ENCODE peak calls at places on chromosomes 2 and 18, in four cellular contexts. C is GM12865, B is transverse colon, L is spleen. F is an unnamed sample.

GRCh38 chr2:159617651-159618050 is 1.3 kb upstream of the BAZ2B start:
- DNase-seq in L (no peak), C (no peak), B (no peak), F (no peak)

GRCh38 chr2:55781542-55781941 is 87.9 kb upstream of the PNPT1 start:
- DNase-seq in L (no peak), B (no peak), C (no peak), F (no peak)

GRCh38 chr2:237673130-237673921 is 45.9 kb downstream of the LRRFIP1 start:
- DNase-seq in C (peak; percentile 80), B (peak; percentile 75), L (peak; percentile 96), F (no peak)

GRCh38 chr2:233990261-233990798 is 60.2 kb upstream of the SPP2 start:
- DNase-seq in B (peak; percentile 59), L (no peak), C (peak; percentile 55), F (no peak)

GRCh38 chr2:191010887-191011885 is 2.8 kb downstream of the STAT1 start:
- DNase-seq in L (no peak), C (no peak), B (no peak), F (no peak)

GRCh38 chr2:68901199-68901515 is 30.0 kb upstream of the BMP10 start:
- DNase-seq in B (no peak), C (peak; percentile 52), L (no peak), F (no peak)

GRCh38 chr2:237097911-237098702 is 12.4 kb downstream of the COPS8 start:
- DNase-seq in C (no peak), L (no peak), B (no peak), F (peak; percentile 32)

GRCh38 chr2:230693411-230693810 is 19.2 kb upstream of the CAB39 start:
- DNase-seq in C (no peak), B (no peak), L (no peak), F (no peak)

GRCh38 chr2:99867690-99868089 is 274.7 kb downstream of the AFF3 start:
- DNase-seq in L (peak; percentile 56), B (no peak), C (no peak), F (no peak)

GRCh38 chr2:112175958-112176573 is 37.9 kb downstream of the FBLN7 start:
- DNase-seq in C (no peak), B (no peak), L (no peak), F (no peak)

GRCh38 chr2:50720695-50721314 is 311.1 kb downstream of the NRXN1 start:
- DNase-seq in B (no peak), C (no peak), L (no peak), F (no peak)

GRCh38 chr18:67261931-67262552 is 254.5 kb downstream of the DSEL start:
- DNase-seq in L (no peak), B (no peak), C (peak; percentile 12), F (no peak)

GRCh38 chr2:240024766-240025165 is 376 bp downstream of the NDUFA10 start:
- DNase-seq in L (no peak), C (peak; percentile 24), B (no peak), F (no peak)

GRCh38 chr2:37641582-37642111 is 29.8 kb downstream of the CDC42EP3 start:
- DNase-seq in B (no peak), C (no peak), L (no peak), F (no peak)

GRCh38 chr2:240245706-240246105 is 105.2 kb upstream of the OTOS start:
- DNase-seq in B (no peak), C (no peak), L (peak; percentile 58), F (no peak)

GRCh38 chr18:51151568-51152511 is 45.6 kb downstream of the MEX3C start:
- DNase-seq in L (peak; percentile 91), B (peak; percentile 66), C (peak; percentile 77), F (no peak)

GRCh38 chr2:46876741-46877384 is 38.7 kb downstream of the MCFD2 start:
- DNase-seq in L (no peak), B (peak; percentile 32), C (peak; percentile 53), F (peak; percentile 49)

GRCh38 chr2:5021148-5021547 is 671.0 kb upstream of the SOX11 start:
- DNase-seq in B (no peak), C (no peak), L (no peak), F (no peak)

GRCh38 chr2:177543007-177543760 is 150.6 kb downstream of the AGPS start:
- DNase-seq in C (no peak), L (no peak), B (no peak), F (no peak)

GRCh38 chr2:236551843-236552542 is 17.6 kb upstream of the ACKR3 start:
- DNase-seq in B (no peak), C (peak; percentile 75), L (no peak), F (no peak)

GRCh38 chr18:39799010-39799409 is 2156.0 kb upstream of the PIK3C3 start:
- DNase-seq in C (no peak), L (no peak), B (peak; percentile 13), F (no peak)

GRCh38 chr18:58466636-58467205 is 162.2 kb downstream of the ALPK2 start:
- DNase-seq in C (no peak), B (peak; percentile 58), L (no peak), F (no peak)

GRCh38 chr2:33013684-33014110 is 66.9 kb downstream of the LTBP1 start:
- DNase-seq in B (no peak), C (no peak), L (no peak), F (no peak)

GRCh38 chr2:119008108-119008507 is 66.1 kb downstream of the MARCO start:
- DNase-seq in B (no peak), C (no peak), L (no peak), F (no peak)
- TF ChIP-seq CTCF in B (peak; percentile 50), C (no peak), L (no peak), F (peak; percentile 63)

GRCh38 chr18:3703732-3704176 is 253.8 kb downstream of the TGIF1 start:
- DNase-seq in B (peak; percentile 74), C (peak; percentile 17), L (no peak), F (no peak)
- H3K4me3 ChIP-seq in B (no peak overlapping the region), C (no peak overlapping the region), L (no peak overlapping the region), F (no peak overlapping the region)

GRCh38 chr18:22330508-22330907 is 87.2 kb downstream of the CTAGE1 start:
- DNase-seq in L (no peak), C (no peak), B (no peak), F (no peak)

GRCh38 chr18:22337311-22337710 is 80.4 kb downstream of the CTAGE1 start:
- DNase-seq in B (no peak), L (no peak), C (no peak), F (no peak)

GRCh38 chr18:22336406-22336805 is 81.3 kb downstream of the CTAGE1 start:
- DNase-seq in B (no peak), C (no peak), L (no peak), F (no peak)

GRCh38 chr18:22335644-22336275 is 82.0 kb downstream of the CTAGE1 start:
- DNase-seq in L (no peak), B (peak; percentile 83), C (no peak), F (no peak)

DNA sequence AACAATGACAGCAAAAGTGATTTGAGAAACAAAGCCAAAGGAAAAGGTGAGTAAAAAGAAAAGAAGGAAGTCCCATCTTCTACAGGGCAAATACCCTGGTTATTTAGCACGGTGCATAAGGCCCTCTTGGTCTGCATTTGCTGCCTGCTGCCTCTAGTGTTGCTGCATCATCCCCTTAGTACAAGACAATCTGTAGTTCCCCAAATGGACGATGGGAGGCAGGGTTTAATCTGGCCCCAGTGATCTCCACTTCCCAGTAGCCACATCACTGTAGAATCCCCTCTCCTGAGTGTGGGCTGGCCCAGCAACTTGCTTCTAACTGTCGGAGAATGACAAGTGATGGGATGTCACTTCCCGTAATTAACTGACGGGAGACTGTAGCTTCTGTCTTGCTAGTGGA is 85.1 kb downstream of the CTAGE1 start:
- DNase-seq in B (no peak), L (no peak), C (peak; percentile 33), F (no peak)
- TF ChIP-seq CTCF in B (no peak), L (no peak), C (peak; percentile 19), F (peak; percentile 15)

GRCh38 chr2:179429060-179429471 is 164.4 kb upstream of the SESTD1 start:
- DNase-seq in B (no peak), L (no peak), C (no peak), F (no peak)
- H3K4me3 ChIP-seq in B (no peak overlapping the region), L (no peak overlapping the region), C (no peak overlapping the region), F (no peak overlapping the region)

GRCh38 chr18:33020877-33021276 is 248.1 kb upstream of the KLHL14 start:
- DNase-seq in B (no peak), C (no peak), L (no peak), F (no peak)
- TF ChIP-seq CTCF in B (no peak), C (no peak), L (no peak), F (peak; percentile 13)

GRCh38 chr2:232901711-232902578 is 31.9 kb downstream of the SNORC start:
- DNase-seq in L (no peak), B (no peak), C (no peak), F (peak; percentile 35)
- H3K4me3 ChIP-seq in L (no peak overlapping the region), B (no peak overlapping the region), C (no peak overlapping the region), F (no peak overlapping the region)

DNA sequence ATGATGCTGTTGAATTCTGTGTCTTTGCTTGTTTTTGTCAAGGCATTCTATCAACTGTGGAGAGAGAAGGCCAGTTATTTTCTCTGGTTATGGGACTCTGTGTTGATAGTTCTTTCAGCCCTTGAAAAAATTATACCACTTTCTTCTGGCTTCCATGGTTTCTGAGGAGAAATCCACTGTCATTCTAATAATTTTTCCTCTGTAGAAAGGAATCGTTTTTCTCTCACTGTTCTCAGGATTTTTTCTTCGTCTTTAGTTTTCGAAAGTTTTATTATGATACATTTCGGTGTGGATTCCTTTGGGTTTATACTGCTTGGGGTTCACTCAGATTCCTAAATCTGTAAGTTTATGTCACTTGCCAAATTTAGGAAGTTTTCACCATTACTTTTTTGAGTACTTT is 6.6 kb downstream of the GALNT1 start:
- DNase-seq in C (no peak), L (no peak), B (no peak), F (no peak)
- TF ChIP-seq CTCF in C (no peak), L (no peak), B (no peak), F (no peak)